ENCODE peak calls at places on chromosomes 16 and 17, in nine cellular contexts. Z is Karpas-422, X is smooth muscle cell of the brain vasculature, C is HT1080, G is frontal cortex, A is posterior vena cava, U is SHP77, W is hippocampal formation, J is HCT116. B is an unnamed sample.

GRCh38 chr17:66002807-66003206 is 189.1 kb downstream of the CEP112 start:
- DNase-seq in X (no peak), Z (no peak), A (no peak), W (no peak), C (no peak), J (no peak), U (no peak), G (no peak), B (no peak)

GRCh38 chr17:78305801-78306200 is 54.1 kb downstream of the SOCS3 start:
- DNase-seq in Z (peak), C (no peak), W (no peak), X (no peak), G (no peak), A (no peak), J (no peak), U (no peak), B (no peak)

GRCh38 chr17:51700011-51700760 is 439.8 kb downstream of the UTP18 start:
- DNase-seq in U (no peak), J (no peak), C (no peak), X (no peak), G (no peak), Z (no peak), A (no peak), W (no peak), B (no peak)

GRCh38 chr17:32828822-32829221 is 48.1 kb downstream of the MYO1D start:
- DNase-seq in X (no peak), J (no peak), W (no peak), C (no peak), U (no peak), G (no peak), A (no peak), Z (no peak), B (no peak)

GRCh38 chr17:31488264-31488981 is 96.9 kb downstream of the RAB11FIP4 start:
- DNase-seq in G (peak), Z (peak), A (no peak), U (no peak), C (no peak), W (peak), X (no peak), J (no peak), B (no peak)

GRCh38 chr17:61684172-61684571 is 93.2 kb upstream of the NACA2 start:
- DNase-seq in C (no peak), X (no peak), U (no peak), A (no peak), W (no peak), G (no peak), J (no peak), Z (no peak), B (no peak)

GRCh38 chr16:80693553-80693952 is 110.8 kb downstream of the CDYL2 start:
- DNase-seq in U (no peak), Z (no peak), C (no peak), X (no peak), J (no peak), A (no peak), G (no peak), W (no peak), B (no peak)

GRCh38 chr16:85049864-85050263 is 22.3 kb downstream of the KIAA0513 start:
- DNase-seq in G (no peak), W (no peak), U (no peak), C (no peak), X (no peak), Z (no peak), A (no peak), J (no peak), B (no peak)

GRCh38 chr17:35023538-35023937 is 40.0 kb downstream of the RFFL start:
- DNase-seq in U (no peak), W (no peak), C (no peak), G (no peak), Z (no peak), J (no peak), X (no peak), A (no peak), B (no peak)

GRCh38 chr16:88087517-88087877 is 136.3 kb downstream of the BANP start:
- DNase-seq in C (no peak), W (no peak), J (no peak), X (no peak), A (peak), U (no peak), G (peak), Z (no peak), B (no peak)

GRCh38 chr17:71926746-71927398 is 193.9 kb upstream of the SOX9 start:
- DNase-seq in C (peak), Z (no peak), W (no peak), J (no peak), G (no peak), A (no peak), U (no peak), X (no peak), B (no peak)

GRCh38 chr16:50071075-50071671 is 5.4 kb downstream of the HEATR3 start:
- DNase-seq in X (no peak), G (no peak), J (no peak), Z (no peak), A (no peak), W (no peak), U (no peak), C (no peak), B (no peak)

GRCh38 chr16:76910931-76911330 is 280.1 kb upstream of the MON1B start:
- DNase-seq in W (no peak), U (no peak), J (no peak), X (no peak), A (no peak), Z (no peak), C (peak), G (no peak), B (no peak)

GRCh38 chr16:87041732-87042131 is 275.5 kb downstream of the C16orf95 start:
- DNase-seq in A (no peak), U (no peak), J (no peak), G (no peak), Z (no peak), X (no peak), C (no peak), W (no peak), B (no peak)

GRCh38 chr17:59424331-59424730 is 92.9 kb downstream of the YPEL2 start:
- DNase-seq in C (no peak), J (no peak), A (no peak), G (no peak), U (no peak), Z (no peak), X (no peak), W (no peak), B (no peak)

GRCh38 chr17:82246040-82246364 is 17.2 kb downstream of the SLC16A3 start:
- DNase-seq in W (no peak), A (no peak), X (no peak), Z (no peak), G (no peak), U (no peak), C (no peak), J (no peak), B (no peak)

GRCh38 chr16:15643453-15644305 is 725 bp upstream of the MARF1 start:
- DNase-seq in Z (peak), J (peak), W (no peak), X (peak), U (no peak), A (no peak), C (peak), G (peak), B (peak)

GRCh38 chr16:10408824-10409381 is 23.0 kb downstream of the ATF7IP2 start:
- DNase-seq in Z (peak), C (no peak), J (no peak), A (no peak), U (no peak), W (no peak), X (no peak), G (no peak), B (no peak)

GRCh38 chr17:81939881-81940385 is 2.8 kb upstream of the PYCR1 start:
- DNase-seq in Z (no peak), A (peak), J (no peak), W (peak), G (no peak), C (no peak), X (no peak), U (no peak), B (no peak)

GRCh38 chr17:83200231-83200699 is 120.9 kb downstream of the METRNL start:
- DNase-seq in G (no peak), Z (no peak), U (no peak), X (no peak), J (no peak), C (no peak), W (no peak), A (peak), B (no peak)

GRCh38 chr17:64343071-64343774 is 47.4 kb downstream of the PECAM1 start:
- DNase-seq in C (no peak), G (no peak), X (no peak), J (no peak), Z (no peak), A (peak), U (no peak), W (no peak), B (no peak)

GRCh38 chr17:59753522-59754467 is 46.3 kb downstream of the VMP1 start:
- DNase-seq in G (peak), C (peak), Z (peak), X (peak), U (peak), W (no peak), A (no peak), J (peak), B (no peak)

GRCh38 chr16:55389426-55390073 is 65.5 kb downstream of the IRX6 start:
- DNase-seq in C (no peak), W (no peak), J (no peak), U (no peak), Z (no peak), X (no peak), A (no peak), G (no peak), B (no peak)

GRCh38 chr16:87727346-87727745 is 38.4 kb downstream of the KLHDC4 start:
- DNase-seq in W (no peak), Z (no peak), G (no peak), U (no peak), C (no peak), X (no peak), J (no peak), A (no peak), B (no peak)

GRCh38 chr16:85148959-85149358 is 36.7 kb upstream of the CIBAR2 start:
- DNase-seq in X (no peak), J (no peak), U (no peak), C (peak), G (no peak), W (no peak), A (no peak), Z (no peak), B (no peak)

GRCh38 chr16:46727630-46728029 is 20.5 kb downstream of the MYLK3 start:
- DNase-seq in X (no peak), A (no peak), C (no peak), G (no peak), W (no peak), J (no peak), Z (no peak), U (no peak), B (no peak)

GRCh38 chr17:61770043-61770442 is 93.3 kb downstream of the BRIP1 start:
- DNase-seq in X (no peak), J (no peak), C (peak), G (no peak), U (no peak), W (no peak), A (no peak), Z (no peak), B (no peak)

GRCh38 chr17:58387834-58388233 is 29.5 kb downstream of the RNF43 start:
- DNase-seq in C (no peak), X (no peak), J (peak), U (no peak), Z (no peak), W (no peak), A (no peak), G (no peak), B (no peak)